ENCODE peak calls at places on chromosomes 11 and 22, in five cellular contexts. P is astrocyte of the spinal cord; Q is activated naive CD4-positive, alpha-beta T cell; F is CD4-positive, alpha-beta T cell; T is T-helper 9 cell. H is an unnamed sample.
A peak's percentile ranks its signal among the peaks of the same experiment; 100 is the strongest.

GRCh38 chr11:14645247-14645912 is 1.8 kb downstream of the PDE3B start:
- DNase-seq in P (peak; percentile 19), Q (no peak), F (no peak), T (no peak), H (peak; percentile 23)

GRCh38 chr11:73072935-73073481 is 69.1 kb downstream of the FCHSD2 start:
- DNase-seq in P (peak; percentile 31), Q (no peak), F (no peak), T (no peak), H (peak; percentile 38)

GRCh38 chr22:18999416-18999815 is 63.3 kb upstream of the PRODH start:
- DNase-seq in P (no peak), Q (no peak), F (no peak), T (no peak), H (no peak)

GRCh38 chr11:126405906-126406305 is 50.4 kb downstream of the ST3GAL4 start:
- DNase-seq in P (no peak), Q (no peak), F (no peak), T (no peak), H (no peak)

GRCh38 chr11:67521924-67522323 is 1.3 kb downstream of the CABP2 start:
- DNase-seq in P (no peak), Q (no peak), F (no peak), T (no peak), H (no peak)

GRCh38 chr11:27196040-27196897 is 155.7 kb downstream of the BBOX1 start:
- DNase-seq in P (no peak), Q (no peak), F (no peak), T (no peak), H (no peak)

GRCh38 chr11:115276182-115276581 is 228.0 kb downstream of the CADM1 start:
- DNase-seq in P (no peak), Q (no peak), F (no peak), T (no peak), H (no peak)

GRCh38 chr11:77039491-77040400 is 5.5 kb downstream of the B3GNT6 start:
- DNase-seq in P (peak; percentile 33), Q (no peak), F (no peak), T (no peak), H (no peak)

GRCh38 chr11:47510231-47510630 is 42.7 kb downstream of the CELF1 start:
- DNase-seq in P (no peak), Q (no peak), F (no peak), T (no peak), H (no peak)